ENCODE peak calls at places on chromosomes 11 and 22, in four cellular contexts. T is fibroblast of pulmonary artery, N is A549, L is AG10803. Z is an unnamed sample.

GRCh38 chr11:134050541-134051383 is 18.1 kb upstream of the JAM3 start:
- DNase-seq in T (peak; percentile 67), N (peak; percentile 33), L (peak; percentile 48), Z (no peak)

GRCh38 chr11:61777234-61778090 is 14.9 kb downstream of the TMEM258 start:
- DNase-seq in T (no peak), N (no peak), L (no peak), Z (no peak)

GRCh38 chr11:92111291-92111690 is 113.3 kb upstream of the FAT3 start:
- DNase-seq in T (no peak), N (no peak), L (no peak), Z (peak; percentile 40)

GRCh38 chr22:31106651-31107205 is 640 bp downstream of the SELENOM start:
- DNase-seq in T (peak; percentile 61), N (peak; percentile 21), L (peak; percentile 66), Z (peak; percentile 32)

GRCh38 chr22:37544955-37545702 is 15.2 kb upstream of the CDC42EP1 start:
- DNase-seq in T (peak; percentile 79), N (peak; percentile 73), L (peak; percentile 61), Z (peak; percentile 71)

GRCh38 chr11:107453594-107454286 is 3.9 kb downstream of the CWF19L2 start:
- DNase-seq in T (no peak), N (no peak), L (no peak), Z (no peak)

GRCh38 chr22:39960791-39961746 is 872 bp downstream of the TMA7B start:
- DNase-seq in T (peak; percentile 98), N (no peak), L (peak; percentile 94), Z (peak; percentile 80)

GRCh38 chr11:121563003-121563402 is 110.2 kb upstream of the SORL1-AS1 start:
- DNase-seq in T (no peak), N (no peak), L (no peak), Z (no peak)

GRCh38 chr22:46569055-46569847 is 31.8 kb upstream of the CELSR1 start:
- DNase-seq in T (no peak), N (no peak), L (no peak), Z (no peak)

GRCh38 chr11:405976-406795 is 8.6 kb downstream of the SIGIRR start:
- DNase-seq in T (no peak), N (no peak), L (no peak), Z (no peak)

GRCh38 chr11:116576523-116576922 is 196.3 kb downstream of the BUD13 start:
- DNase-seq in T (no peak), N (no peak), L (peak; percentile 62), Z (peak; percentile 52)

GRCh38 chr11:69014084-69014935 is 1.3 kb upstream of the MRGPRF start:
- DNase-seq in T (no peak), N (no peak), L (peak; percentile 40), Z (no peak)

GRCh38 chr11:17021550-17021949 is 7.3 kb upstream of the PLEKHA7 start:
- DNase-seq in T (no peak), N (no peak), L (no peak), Z (no peak)

GRCh38 chr22:49965291-49966040 is 4.9 kb downstream of the PIM3 start:
- DNase-seq in T (no peak), N (no peak), L (no peak), Z (no peak)

GRCh38 chr22:20920881-20921203 is 3.6 kb downstream of the CRKL start:
- DNase-seq in T (no peak), N (no peak), L (no peak), Z (no peak)

GRCh38 chr11:118436639-118437045 is 350 bp downstream of the KMT2A start:
- DNase-seq in T (no peak), N (no peak), L (no peak), Z (no peak)

GRCh38 chr11:69902337-69902736 is 83.1 kb upstream of the FGF3 start:
- DNase-seq in T (no peak), N (no peak), L (no peak), Z (no peak)

GRCh38 chr11:76314741-76315090 is 66.2 kb downstream of the THAP12 start:
- DNase-seq in T (peak; percentile 18), N (no peak), L (peak; percentile 34), Z (peak; percentile 65)

GRCh38 chr11:134069996-134070845 is 1.3 kb downstream of the JAM3 start:
- DNase-seq in T (no peak), N (no peak), L (no peak), Z (no peak)

GRCh38 chr11:71507102-71507501 is 20.0 kb upstream of the KRTAP5-7 start:
- DNase-seq in T (no peak), N (no peak), L (no peak), Z (no peak)

GRCh38 chr11:66842501-66842895 is 743 bp upstream of the RCE1 start:
- DNase-seq in T (no peak), N (no peak), L (no peak), Z (no peak)

GRCh38 chr22:46293591-46294260 is 2.9 kb upstream of the GTSE1 start:
- DNase-seq in T (no peak), N (no peak), L (peak; percentile 78), Z (no peak)

GRCh38 chr11:12674936-12675696 is 895 bp downstream of the TEAD1 start:
- DNase-seq in T (peak; percentile 48), N (no peak), L (no peak), Z (no peak)

GRCh38 chr22:22322792-22323191 is 78.2 kb downstream of the VPREB1 start:
- DNase-seq in T (no peak), N (no peak), L (no peak), Z (no peak)

GRCh38 chr11:79676396-79676795 is 235.6 kb upstream of the TENM4 start:
- DNase-seq in T (no peak), N (no peak), L (no peak), Z (peak; percentile 50)

GRCh38 chr11:65612691-65613090 is 1.3 kb downstream of the MAP3K11 start:
- DNase-seq in T (no peak), N (no peak), L (no peak), Z (no peak)
- H3K4me3 ChIP-seq in T (peak overlapping the region; percentile 91), N (peak overlapping the region; percentile 92), L (peak overlapping the region; percentile 95), Z (peak overlapping the region; percentile 55)

GRCh38 chr22:35717572-35717971 is at the start of gene APOL5:
- DNase-seq in T (no peak), N (no peak), L (no peak), Z (no peak)

GRCh38 chr22:35721954-35722353 is 4.3 kb downstream of the APOL5 start:
- DNase-seq in T (no peak), N (no peak), L (no peak), Z (no peak)

DNA sequence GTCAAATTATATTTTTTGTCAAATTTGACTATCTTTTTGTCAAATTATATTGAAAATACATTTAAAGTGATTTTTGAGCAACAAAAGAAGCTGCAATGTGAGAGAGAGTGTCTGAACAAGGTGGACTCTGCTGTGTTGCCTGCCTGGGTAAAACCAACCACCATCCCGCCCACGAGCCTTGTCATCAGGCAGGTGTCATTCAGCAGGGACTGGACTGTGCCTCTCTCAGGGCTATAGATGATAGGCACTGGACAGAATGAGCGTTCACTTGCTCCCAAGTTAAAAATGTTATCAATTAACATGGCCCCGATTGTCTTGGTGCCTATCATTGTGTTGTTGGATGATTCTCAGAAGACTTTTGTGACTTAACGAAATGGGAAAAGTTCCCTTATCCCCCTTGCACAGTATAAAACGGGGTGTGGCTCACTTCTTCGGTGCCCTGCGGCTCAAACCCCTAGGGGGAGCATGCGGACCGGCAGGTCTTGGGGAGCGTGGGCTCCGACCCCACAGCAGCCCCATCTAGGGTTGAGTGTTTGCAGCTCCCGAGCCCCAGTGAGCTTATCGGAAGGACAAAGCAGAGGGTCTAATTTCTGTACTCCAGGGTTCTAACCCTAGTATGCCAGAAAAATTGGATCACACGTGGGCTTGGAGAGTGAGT is 1.7 kb downstream of the APOL5 start:
- DNase-seq in T (no peak), N (no peak), L (no peak), Z (no peak)
- TF ChIP-seq CTCF in T (no peak), N (no peak), L (no peak), Z (no peak)

GRCh38 chr11:22711880-22712279 is 45.5 kb downstream of the GAS2 start:
- DNase-seq in T (peak; percentile 4), N (no peak), L (no peak), Z (peak; percentile 61)
- H3K4me3 ChIP-seq in T (no peak overlapping the region), N (no peak overlapping the region), L (no peak overlapping the region), Z (no peak overlapping the region)

GRCh38 chr11:60705895-60706294 is 6.5 kb downstream of the MS4A8 start:
- DNase-seq in T (no peak), N (no peak), L (no peak), Z (no peak)
- TF ChIP-seq CTCF in T (no peak), N (no peak), L (no peak), Z (no peak)

DNA sequence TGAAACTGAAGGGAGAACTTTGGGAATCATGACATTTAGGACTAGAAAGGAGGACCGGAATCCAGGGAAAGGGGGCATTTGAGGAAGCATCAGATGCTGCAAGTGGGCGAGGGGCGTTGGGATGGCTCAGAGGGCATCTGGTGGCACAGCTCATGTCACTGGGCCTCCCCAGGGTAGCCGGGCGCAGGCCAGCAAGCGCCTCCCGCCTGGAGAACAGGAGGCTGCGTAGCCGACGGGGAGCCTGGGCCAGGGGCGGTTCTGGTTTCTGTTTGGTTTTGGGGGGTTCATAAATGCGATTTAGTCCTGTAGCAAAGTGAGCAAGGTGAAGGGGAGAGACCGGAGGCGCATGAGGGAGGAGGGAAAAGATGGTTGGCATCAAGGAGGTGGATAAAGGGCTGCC is 443 bp upstream of the ST14 start:
- DNase-seq in T (no peak), N (no peak), L (no peak), Z (no peak)
- H3K4me3 ChIP-seq in T (no peak overlapping the region), N (no peak overlapping the region), L (no peak overlapping the region), Z (peak overlapping the region; percentile 68)

GRCh38 chr11:10838083-10838482 is 19.8 kb downstream of the ZBED5 start:
- DNase-seq in T (no peak), N (no peak), L (no peak), Z (no peak)

GRCh38 chr11:10844364-10844763 is 13.5 kb downstream of the ZBED5 start:
- DNase-seq in T (no peak), N (no peak), L (peak; percentile 47), Z (no peak)

GRCh38 chr11:10844816-10845215 is 13.0 kb downstream of the ZBED5 start:
- DNase-seq in T (no peak), N (no peak), L (peak; percentile 29), Z (no peak)

DNA sequence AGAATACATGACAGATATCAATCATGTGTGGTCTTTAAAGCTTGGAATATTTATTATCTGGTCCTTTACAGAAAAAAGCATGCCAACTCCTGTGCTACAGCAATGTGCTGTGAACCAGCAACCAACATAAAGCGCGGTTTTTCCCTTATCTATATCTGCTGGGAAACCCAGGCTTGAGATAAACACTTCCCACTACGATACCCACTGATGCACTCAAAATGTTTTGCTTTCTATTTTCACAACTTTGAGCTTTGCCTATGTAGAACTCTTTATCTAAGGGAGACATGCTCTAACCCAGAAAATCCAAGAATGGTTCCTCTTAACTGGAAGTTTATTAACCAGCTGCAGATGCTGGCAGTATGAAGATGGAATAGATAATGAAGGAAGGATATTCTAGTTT is 18.9 kb downstream of the ZBED5 start:
- DNase-seq in T (no peak), N (no peak), L (no peak), Z (no peak)
- TF ChIP-seq CTCF in T (no peak), N (no peak), L (no peak), Z (no peak)

DNA sequence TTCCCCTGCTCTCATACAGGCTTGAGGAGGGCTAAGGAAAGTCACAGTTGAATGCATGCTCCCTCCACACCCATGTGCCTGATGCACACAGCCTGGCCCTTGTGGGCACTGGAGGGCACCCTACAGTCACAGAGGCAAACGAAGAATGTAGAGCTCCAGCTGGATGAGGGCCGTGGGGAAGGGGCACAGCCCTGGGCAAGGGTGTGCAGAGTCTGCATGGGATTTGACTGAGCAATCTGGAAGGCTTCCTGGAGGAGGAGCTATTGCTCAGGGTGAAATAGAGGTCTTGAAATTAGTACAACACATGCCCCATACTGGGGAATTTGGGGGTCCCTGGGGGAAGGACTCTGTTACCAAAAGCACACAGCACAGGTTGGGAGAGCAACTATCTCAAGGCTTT is 64.0 kb downstream of the KCNQ1 start:
- DNase-seq in T (no peak), N (no peak), L (no peak), Z (no peak)
- H3K4me3 ChIP-seq in T (no peak overlapping the region), N (no peak overlapping the region), L (no peak overlapping the region), Z (no peak overlapping the region)

Z was measured in bronchial epithelial cell.